ENCODE peak calls at places on chromosome 22, in eight cellular contexts. O is small intestine, W is DMS153, D is T1000, Z is GM12865, R is HS-5, P is kidney epithelial cell, B is hippocampal formation. A is an unnamed sample.

GRCh38 chr22:20238567-20239062 is 29.5 kb downstream of the RTN4R start:
- DNase-seq in D (no peak), B (no peak), O (peak), W (peak), R (no peak), Z (peak), P (no peak), A (peak)

GRCh38 chr22:40040927-40041326 is 46.2 kb downstream of the FAM83F start:
- DNase-seq in R (no peak), Z (no peak), P (peak), O (no peak), D (peak), W (no peak), B (peak), A (no peak)

GRCh38 chr22:28333106-28333505 is 346.5 kb downstream of the TTC28 start:
- DNase-seq in W (peak), Z (no peak), B (no peak), O (no peak), D (no peak), R (no peak), P (no peak), A (peak)

GRCh38 chr22:37169947-37170688 is 17.9 kb downstream of the C1QTNF6 start:
- DNase-seq in W (no peak), B (no peak), P (no peak), Z (no peak), R (no peak), O (no peak), D (no peak), A (no peak)

GRCh38 chr22:37675930-37676571 is 615 bp downstream of the LGALS1 start:
- DNase-seq in B (no peak), D (no peak), P (no peak), O (no peak), W (no peak), Z (peak), R (no peak), A (no peak)

GRCh38 chr22:22450343-22450839 is 58.2 kb downstream of the ZNF280B start:
- DNase-seq in W (no peak), P (no peak), O (no peak), R (no peak), Z (peak), B (no peak), D (no peak), A (no peak)

GRCh38 chr22:20546541-20546950 is 39.1 kb downstream of the MED15 start:
- DNase-seq in W (no peak), Z (no peak), P (no peak), R (no peak), O (no peak), B (no peak), D (no peak), A (no peak)

GRCh38 chr22:24703101-24703500 is 71.4 kb downstream of the PIWIL3 start:
- DNase-seq in W (peak), D (no peak), R (no peak), O (peak), Z (no peak), P (no peak), B (no peak), A (peak)

GRCh38 chr22:27576413-27576812 is 225.1 kb downstream of the MN1 start:
- DNase-seq in R (no peak), P (no peak), D (no peak), Z (no peak), O (no peak), W (no peak), B (no peak), A (no peak)

GRCh38 chr22:33326540-33327295 is 268.5 kb upstream of the SYN3 start:
- DNase-seq in Z (no peak), W (no peak), O (no peak), R (no peak), D (no peak), P (no peak), B (no peak), A (no peak)

GRCh38 chr22:41526802-41527799 is 17.2 kb downstream of the POLR3H start:
- DNase-seq in W (no peak), R (no peak), P (no peak), Z (peak), D (peak), B (peak), O (peak), A (peak)

GRCh38 chr22:44448271-44448780 is 49.7 kb downstream of the RTL6 start:
- DNase-seq in D (peak), O (no peak), W (peak), B (no peak), R (peak), Z (peak), P (peak), A (peak)

GRCh38 chr22:35054064-35054463 is 11.9 kb upstream of the ISX start:
- DNase-seq in B (no peak), D (no peak), Z (peak), R (no peak), O (no peak), P (no peak), W (no peak), A (no peak)

GRCh38 chr22:29023172-29023796 is 38.3 kb downstream of the C22orf31 start:
- DNase-seq in O (no peak), R (no peak), W (no peak), D (no peak), P (no peak), B (no peak), Z (no peak), A (no peak)

GRCh38 chr22:25111579-25112517 is 87.8 kb upstream of the CRYBB3 start:
- DNase-seq in B (no peak), W (no peak), R (no peak), D (no peak), P (no peak), O (peak), Z (no peak), A (no peak)

GRCh38 chr22:50039669-50040458 is 18.2 kb downstream of the TTLL8 start:
- DNase-seq in R (no peak), P (no peak), Z (no peak), D (no peak), W (no peak), B (no peak), O (no peak), A (no peak)

GRCh38 chr22:39277135-39277607 is 32.4 kb upstream of the PDGFB start:
- DNase-seq in P (no peak), R (peak), Z (no peak), O (no peak), D (no peak), W (no peak), B (no peak), A (no peak)

GRCh38 chr22:32828150-32828549 is 26.6 kb downstream of the TIMP3 start:
- DNase-seq in W (no peak), P (no peak), B (no peak), Z (no peak), O (no peak), R (no peak), D (no peak), A (no peak)

GRCh38 chr22:39946571-39947407 is 13.4 kb upstream of the TMA7B start:
- DNase-seq in W (peak), O (no peak), D (no peak), P (no peak), B (no peak), R (no peak), Z (peak), A (peak)

GRCh38 chr22:39132871-39133524 is 19.5 kb downstream of the CBX7 start:
- DNase-seq in D (no peak), B (no peak), P (no peak), Z (no peak), W (no peak), R (no peak), O (no peak), A (no peak)

GRCh38 chr22:22035203-22035602 is 52.6 kb upstream of the TOP3B start:
- DNase-seq in P (no peak), R (no peak), W (no peak), D (no peak), B (no peak), Z (no peak), O (no peak), A (no peak)

GRCh38 chr22:50540352-50540751 is 5.3 kb upstream of the KLHDC7B start:
- DNase-seq in W (no peak), O (no peak), B (no peak), R (no peak), P (no peak), D (no peak), Z (peak), A (no peak)

GRCh38 chr22:36026741-36027140 is 1.9 kb downstream of the RBFOX2 start:
- DNase-seq in D (no peak), B (no peak), P (no peak), W (peak), Z (no peak), O (no peak), R (no peak), A (no peak)